ENCODE peak calls at places on chromosomes 6 and 20, in five cellular contexts. H is activated naive CD8-positive, alpha-beta T cell treated with anti-CD3 and anti-CD28 coated beads for 36 hours; K is endothelial cell; R is psoas muscle; G is activated naive CD4-positive, alpha-beta T cell. I is an unnamed sample.

GRCh38 chr6:113686049-113686448 is 171.1 kb upstream of the MARCKS start:
- DNase-seq in K (no peak), G (no peak), H (no peak), R (no peak), I (no peak)

GRCh38 chr6:167826230-167827061 is at the start of gene AFDN:
- DNase-seq in G (no peak), K (peak), H (peak), R (peak), I (no peak)

GRCh38 chr6:81934936-81935335 is 182.5 kb upstream of the TENT5A start:
- DNase-seq in G (no peak), K (no peak), H (no peak), R (no peak), I (no peak)

GRCh38 chr6:35484921-35485392 is 11.9 kb downstream of the TEAD3 start:
- DNase-seq in H (no peak), K (no peak), R (peak), G (no peak), I (no peak)

GRCh38 chr20:41508335-41508734 is 109.8 kb downstream of the CHD6 start:
- DNase-seq in G (no peak), H (no peak), K (peak), R (no peak), I (no peak)

GRCh38 chr20:64077094-64077493 is 2.2 kb downstream of the RGS19 start:
- DNase-seq in K (no peak), R (no peak), G (no peak), H (peak), I (peak)

GRCh38 chr20:38590682-38591483 is 9.9 kb downstream of the ADIG start:
- DNase-seq in G (no peak), K (no peak), R (no peak), H (no peak), I (no peak)

GRCh38 chr6:6221829-6222535 is 98.5 kb downstream of the F13A1 start:
- DNase-seq in H (peak), G (no peak), K (peak), R (no peak), I (no peak)

GRCh38 chr6:25302677-25303128 is 23.5 kb downstream of the CARMIL1 start:
- DNase-seq in R (no peak), H (no peak), K (no peak), G (no peak), I (no peak)

GRCh38 chr20:43579861-43580793 is 10.6 kb upstream of the IFT52 start:
- DNase-seq in K (no peak), R (no peak), G (no peak), H (no peak), I (no peak)

GRCh38 chr20:60022849-60023248 is 64.6 kb downstream of the CDH26 start:
- DNase-seq in K (no peak), R (no peak), G (no peak), H (no peak), I (no peak)

GRCh38 chr20:60974022-60974421 is 278.0 kb upstream of the CDH4 start:
- DNase-seq in H (no peak), G (no peak), K (no peak), R (no peak), I (no peak)

GRCh38 chr20:63858393-63859165 is 2.7 kb upstream of the ABHD16B start:
- DNase-seq in H (no peak), K (peak), G (no peak), R (no peak), I (peak)

GRCh38 chr6:157222201-157222981 is 100.9 kb downstream of the TMEM242 start:
- DNase-seq in R (no peak), G (no peak), H (no peak), K (no peak), I (no peak)

GRCh38 chr6:14622135-14622534 is 504.6 kb downstream of the CD83 start:
- DNase-seq in G (no peak), K (no peak), R (no peak), H (no peak), I (no peak)

GRCh38 chr20:21396045-21396893 is 1.1 kb downstream of the NKX2-4 start:
- DNase-seq in H (peak), K (peak), G (no peak), R (no peak), I (no peak)

GRCh38 chr6:117600008-117600743 is 2.1 kb downstream of the GOPC start:
- DNase-seq in G (no peak), H (no peak), R (no peak), K (no peak), I (no peak)

I was measured in GDM1.